ENCODE peak calls at places on chromosomes 2 and 18, in eight cellular contexts. C is left ventricle myocardium inferior, K is osteoblast, U is foreskin fibroblast, O is GM06990, L is Panc1, Y is fibroblast of lung, P is vagina. M is an unnamed sample.

GRCh38 chr2:161223139-161223732 is 63.0 kb downstream of the TANK start:
- DNase-seq in C (no peak), P (no peak), O (no peak), L (peak; percentile 38), Y (peak; percentile 71), U (peak; percentile 71), K (no peak), M (peak; percentile 50)

GRCh38 chr18:64668563-64668962 is 519.7 kb upstream of the LINC00305 start:
- DNase-seq in U (no peak), Y (no peak), C (no peak), K (no peak), L (no peak), P (no peak), O (no peak), M (no peak)

GRCh38 chr2:110106642-110107041 is 9.0 kb downstream of the MALL start:
- DNase-seq in O (no peak), L (no peak), C (no peak), K (peak; percentile 93), U (no peak), P (no peak), Y (peak; percentile 97), M (no peak)

GRCh38 chr2:240766072-240766471 is 53.9 kb downstream of the KIF1A start:
- DNase-seq in O (no peak), U (no peak), P (no peak), L (no peak), C (no peak), Y (no peak), K (no peak), M (no peak)

GRCh38 chr18:48657446-48658120 is 118.8 kb downstream of the CTIF start:
- DNase-seq in O (no peak), U (peak; percentile 50), P (no peak), L (no peak), Y (no peak), K (peak; percentile 45), C (no peak), M (no peak)

GRCh38 chr2:215604631-215605030 is 168.8 kb upstream of the FN1 start:
- DNase-seq in P (no peak), L (no peak), O (no peak), Y (no peak), C (no peak), U (no peak), K (no peak), M (no peak)

GRCh38 chr18:79302120-79302519 is 93.6 kb upstream of the NFATC1 start:
- DNase-seq in L (no peak), P (no peak), C (no peak), Y (no peak), O (no peak), U (no peak), K (no peak), M (no peak)

GRCh38 chr2:58030789-58031188 is 15.8 kb upstream of the VRK2 start:
- DNase-seq in L (no peak), U (peak; percentile 17), O (no peak), Y (no peak), K (no peak), C (no peak), P (no peak), M (peak; percentile 19)

GRCh38 chr2:241894056-241894641 is 24.6 kb downstream of the RTP5 start:
- DNase-seq in U (no peak), K (peak; percentile 65), C (no peak), P (no peak), Y (no peak), O (no peak), L (no peak), M (no peak)

GRCh38 chr2:217846321-217846743 is 156.5 kb downstream of the TNS1 start:
- DNase-seq in L (no peak), Y (no peak), P (no peak), O (no peak), K (peak; percentile 86), C (peak; percentile 58), U (no peak), M (no peak)

GRCh38 chr2:203623616-203624015 is 82.8 kb upstream of the CD28 start:
- DNase-seq in K (no peak), Y (no peak), P (no peak), U (peak; percentile 27), O (no peak), L (no peak), C (no peak), M (peak; percentile 32)

GRCh38 chr2:204608261-204608660 is 63.0 kb downstream of the PARD3B start:
- DNase-seq in P (no peak), L (no peak), U (peak; percentile 56), C (no peak), K (peak; percentile 80), Y (peak; percentile 61), O (no peak), M (peak; percentile 57)

GRCh38 chr2:212392048-212392447 is 146.6 kb downstream of the ERBB4 start:
- DNase-seq in C (no peak), Y (no peak), P (no peak), K (no peak), O (no peak), U (peak; percentile 71), L (no peak), M (peak; percentile 78)

GRCh38 chr2:190497428-190497827 is 37.1 kb downstream of the NEMP2 start:
- DNase-seq in Y (no peak), C (no peak), K (no peak), P (no peak), U (no peak), O (no peak), L (no peak), M (no peak)

GRCh38 chr2:64866797-64867196 is 122.4 kb upstream of the SLC1A4 start:
- DNase-seq in Y (peak; percentile 98), P (no peak), O (no peak), U (peak; percentile 99), L (no peak), C (no peak), K (peak; percentile 98), M (peak; percentile 96)

GRCh38 chr2:64863097-64863820 is 125.9 kb upstream of the SLC1A4 start:
- DNase-seq in Y (no peak), C (no peak), O (no peak), U (no peak), K (no peak), L (no peak), P (no peak), M (no peak)

GRCh38 chr2:64865073-64865830 is 123.9 kb upstream of the SLC1A4 start:
- DNase-seq in L (no peak), C (peak; percentile 61), U (peak; percentile 89), O (peak; percentile 73), Y (peak; percentile 67), K (peak; percentile 97), P (no peak), M (peak; percentile 56)

GRCh38 chr2:64867253-64867996 is 121.8 kb upstream of the SLC1A4 start:
- DNase-seq in K (no peak), U (no peak), Y (no peak), C (no peak), O (no peak), L (no peak), P (no peak), M (no peak)

GRCh38 chr2:64865831-64866146 is 123.4 kb upstream of the SLC1A4 start:
- DNase-seq in U (no peak), K (no peak), L (no peak), Y (no peak), C (no peak), O (no peak), P (no peak), M (no peak)
- TF ChIP-seq CTCF in U (no peak), K (no peak), L (no peak), Y (peak; percentile 29), C (no peak), O (no peak), P (peak; percentile 22), M (peak; percentile 68)

DNA sequence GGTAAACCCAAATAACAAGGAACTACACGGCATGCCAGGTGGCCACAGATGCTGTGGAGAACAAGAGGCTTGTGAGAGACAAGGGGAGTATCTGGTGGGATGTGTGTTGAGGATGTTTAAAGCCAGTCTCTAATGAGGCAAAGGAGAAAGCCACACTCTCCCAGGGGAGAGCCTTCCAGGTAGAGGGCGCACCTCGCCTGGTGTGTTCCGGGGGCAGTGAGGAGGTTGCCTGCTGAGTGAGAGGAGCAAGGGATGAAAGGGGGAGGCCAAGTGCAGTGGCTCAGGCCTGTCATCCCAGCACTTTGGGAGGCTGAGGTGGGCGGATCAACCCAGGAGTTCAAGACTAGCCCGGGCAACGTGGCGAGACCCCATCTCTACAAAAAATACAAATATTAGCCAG is 16.2 kb downstream of the SAG start:
- DNase-seq in P (no peak), K (peak; percentile 25), C (no peak), Y (no peak), L (no peak), O (no peak), U (no peak), M (no peak)
- TF ChIP-seq CTCF in P (no peak), K (no peak), C (no peak), Y (no peak), L (no peak), O (peak; percentile 17), U (no peak), M (no peak)

DNA sequence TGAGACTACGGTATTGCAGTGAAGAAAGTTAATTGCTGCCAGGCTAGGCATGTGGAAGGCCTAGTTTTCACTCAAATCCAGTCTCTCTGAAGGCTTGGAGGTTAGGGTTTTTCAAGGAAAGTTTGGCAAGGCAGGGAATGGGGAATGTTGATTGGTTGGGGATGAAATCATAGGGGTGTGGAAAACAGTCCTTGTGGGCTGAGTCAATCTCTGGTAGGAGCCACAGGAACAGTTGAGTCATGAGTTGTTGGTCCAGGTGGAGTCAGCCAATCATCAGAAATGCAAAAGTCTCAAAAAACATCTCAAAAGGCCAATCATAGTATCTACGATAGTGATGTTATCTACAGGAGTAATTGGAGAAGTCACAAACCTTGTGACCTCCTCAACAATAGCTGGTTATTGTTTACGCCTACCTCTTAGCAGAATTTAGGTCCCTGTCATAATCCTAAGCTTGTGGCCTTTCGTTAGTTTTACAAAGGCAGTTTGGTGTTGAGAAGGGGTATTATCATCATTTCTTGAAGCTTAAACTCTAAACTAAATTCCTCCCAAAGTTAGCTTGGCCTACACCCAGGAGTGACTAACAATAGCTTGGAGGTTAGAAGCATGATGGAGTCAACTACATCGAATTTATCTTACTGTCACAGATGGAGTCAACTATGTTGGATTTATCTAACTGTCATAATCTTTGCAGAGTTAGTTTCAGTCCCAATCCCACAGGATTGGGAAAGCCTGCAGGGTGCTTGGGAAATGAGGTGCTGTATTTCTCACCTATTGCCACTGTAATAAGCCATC is 33.7 kb upstream of the APCDD1 start:
- DNase-seq in Y (peak; percentile 51), P (no peak), K (no peak), O (no peak), U (peak; percentile 80), C (no peak), L (no peak), M (peak; percentile 58)
- TF ChIP-seq CTCF in Y (no peak), P (no peak), K (no peak), O (no peak), U (no peak), C (no peak), L (no peak), M (no peak)

GRCh38 chr2:209044307-209044706 is 379.5 kb upstream of the MAP2 start:
- DNase-seq in Y (no peak), K (no peak), U (no peak), C (no peak), O (no peak), P (no peak), L (no peak), M (no peak)

GRCh38 chr2:209049608-209050007 is 374.2 kb upstream of the MAP2 start:
- DNase-seq in L (no peak), K (no peak), O (no peak), C (no peak), Y (no peak), P (no peak), U (no peak), M (no peak)
- TF ChIP-seq CTCF in L (no peak), K (no peak), O (no peak), C (no peak), Y (no peak), P (no peak), U (no peak), M (no peak)